ENCODE peak calls at places on chromosomes 12 and 14, in four cellular contexts. L, M, H and D are unnamed samples.

GRCh38 chr12:1328385-1328784 is 266.0 kb downstream of the FBXL14 start:
- DNase-seq in M (no peak), L (no peak), H (no peak), D (no peak)

GRCh38 chr12:56645201-56645716 is 525 bp downstream of the ATP5F1B start:
- DNase-seq in L (no peak), M (peak), H (no peak), D (no peak)

GRCh38 chr12:88946377-88946997 is 366.2 kb upstream of the KITLG start:
- DNase-seq in H (no peak), M (peak), L (no peak), D (no peak)

GRCh38 chr12:116818948-116819832 is 62.1 kb downstream of the HRK start:
- DNase-seq in H (peak), M (peak), L (peak), D (peak)

GRCh38 chr12:109718390-109718789 is 4.8 kb downstream of the FAM222A start:
- DNase-seq in H (no peak), L (no peak), M (no peak), D (no peak)

GRCh38 chr14:99872786-99873440 is 79.7 kb downstream of the EML1 start:
- DNase-seq in M (no peak), H (no peak), L (no peak), D (no peak)

GRCh38 chr14:79278798-79279644 is 932.3 kb downstream of the DIO2 start:
- DNase-seq in M (peak), H (peak), L (peak), D (peak)

GRCh38 chr12:3135522-3136461 is 58.6 kb downstream of the TSPAN9 start:
- DNase-seq in L (peak), H (peak), M (peak), D (peak)

GRCh38 chr14:90491221-90491867 is 94.5 kb downstream of the CALM1 start:
- DNase-seq in L (peak), M (peak), H (no peak), D (peak)

GRCh38 chr12:94126067-94126466 is 22.3 kb upstream of the PLXNC1 start:
- DNase-seq in H (no peak), M (no peak), L (no peak), D (no peak)

GRCh38 chr12:51923506-51924365 is 16.4 kb downstream of the ACVRL1 start:
- DNase-seq in L (no peak), H (peak), M (peak), D (no peak)

GRCh38 chr12:94641283-94641682 is 9.1 kb downstream of the TMCC3 start:
- DNase-seq in H (no peak), M (no peak), L (no peak), D (no peak)

GRCh38 chr12:20127401-20127800 is 240.9 kb upstream of the PDE3A start:
- DNase-seq in H (no peak), L (no peak), M (peak), D (no peak)

GRCh38 chr14:105193916-105194782 is 13.0 kb upstream of the NUDT14 start:
- DNase-seq in H (no peak), M (peak), L (no peak), D (no peak)

GRCh38 chr12:104958946-104959841 is 1.1 kb upstream of the SLC41A2 start:
- DNase-seq in M (peak), H (no peak), L (no peak), D (no peak)

GRCh38 chr12:108565976-108566375 is 3.6 kb downstream of the ISCU start:
- DNase-seq in L (peak), M (peak), H (no peak), D (no peak)

GRCh38 chr12:19316420-19316819 is 122.9 kb upstream of the AEBP2 start:
- DNase-seq in M (peak), H (no peak), L (no peak), D (no peak)

GRCh38 chr12:47868041-47868440 is 36.8 kb downstream of the VDR start:
- DNase-seq in L (no peak), H (no peak), M (no peak), D (no peak)

GRCh38 chr14:63726499-63726898 is 1.4 kb downstream of the SGPP1 start:
- DNase-seq in L (no peak), M (no peak), H (no peak), D (no peak)

GRCh38 chr14:54567224-54567633 is 301 bp downstream of the SAMD4A start:
- DNase-seq in H (peak), M (peak), L (peak), D (no peak)

GRCh38 chr14:29282169-29282568 is 515.6 kb downstream of the FOXG1 start:
- DNase-seq in L (no peak), M (no peak), H (no peak), D (peak)

GRCh38 chr14:56855891-56856461 is 45.7 kb upstream of the OTX2 start:
- DNase-seq in M (no peak), H (no peak), L (no peak), D (no peak)

GRCh38 chr12:79331870-79332269 is 358.9 kb downstream of the PAWR start:
- DNase-seq in M (peak), L (no peak), H (no peak), D (no peak)

GRCh38 chr14:43541356-43541755 is 965.7 kb downstream of the FSCB start:
- DNase-seq in H (no peak), M (no peak), L (no peak), D (no peak)

GRCh38 chr14:43535231-43535838 is 971.7 kb downstream of the FSCB start:
- DNase-seq in M (no peak), H (no peak), L (no peak), D (no peak)

GRCh38 chr14:43539210-43539609 is 967.9 kb downstream of the FSCB start:
- DNase-seq in H (no peak), M (peak), L (no peak), D (no peak)

GRCh38 chr14:43540948-43541347 is 966.1 kb downstream of the FSCB start:
- DNase-seq in L (no peak), H (peak), M (no peak), D (no peak)
- TF ChIP-seq CTCF in L (no peak), H (peak), M (no peak), D (no peak)

DNA sequence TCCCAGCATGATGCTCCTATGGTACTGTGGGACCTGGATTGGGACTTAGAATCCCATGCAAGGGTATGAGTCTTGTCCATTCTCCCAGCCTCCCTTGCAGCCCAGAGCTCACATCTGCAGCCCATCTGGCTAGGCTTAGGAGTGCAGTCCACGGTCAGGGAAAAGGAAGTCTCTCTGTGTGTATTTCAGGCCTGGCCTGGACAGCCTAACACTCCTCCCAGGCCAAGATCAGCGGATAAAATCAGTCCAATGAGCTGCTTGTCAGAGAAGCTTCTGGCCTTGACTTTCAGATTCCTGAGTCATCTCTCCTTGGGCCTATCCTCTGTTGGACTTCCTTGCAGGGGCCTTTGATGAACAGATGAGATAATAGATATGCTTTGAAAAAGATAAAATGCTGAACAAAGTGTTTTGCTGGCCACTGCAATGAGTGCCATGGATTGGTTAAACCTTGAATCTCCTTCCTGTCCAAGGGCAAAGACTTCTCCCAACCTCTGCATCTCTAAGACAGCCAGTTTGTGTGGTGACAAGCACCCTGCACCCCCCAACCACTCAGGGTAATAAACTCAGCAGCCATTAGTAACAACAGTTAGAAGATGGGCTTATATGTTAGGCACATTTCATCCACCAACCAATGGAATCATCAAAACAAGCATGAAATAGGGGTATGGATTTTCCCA is 412.8 kb upstream of the TBX3 start:
- DNase-seq in M (peak), H (no peak), L (no peak), D (peak)
- H3K27ac ChIP-seq in M (no peak), H (no peak), L (no peak), D (no peak)

GRCh38 chr14:23345987-23346692 is 6.5 kb downstream of the SLC22A17 start:
- DNase-seq in L (no peak), H (peak), M (no peak), D (no peak)
- TF ChIP-seq CTCF in L (no peak), H (peak), M (no peak), D (no peak)

GRCh38 chr14:52919971-52920370 is 30.9 kb downstream of the FERMT2 start:
- DNase-seq in M (peak), L (no peak), H (no peak), D (no peak)
- H3K27ac ChIP-seq in M (no peak), L (no peak), H (no peak), D (peak)

DNA sequence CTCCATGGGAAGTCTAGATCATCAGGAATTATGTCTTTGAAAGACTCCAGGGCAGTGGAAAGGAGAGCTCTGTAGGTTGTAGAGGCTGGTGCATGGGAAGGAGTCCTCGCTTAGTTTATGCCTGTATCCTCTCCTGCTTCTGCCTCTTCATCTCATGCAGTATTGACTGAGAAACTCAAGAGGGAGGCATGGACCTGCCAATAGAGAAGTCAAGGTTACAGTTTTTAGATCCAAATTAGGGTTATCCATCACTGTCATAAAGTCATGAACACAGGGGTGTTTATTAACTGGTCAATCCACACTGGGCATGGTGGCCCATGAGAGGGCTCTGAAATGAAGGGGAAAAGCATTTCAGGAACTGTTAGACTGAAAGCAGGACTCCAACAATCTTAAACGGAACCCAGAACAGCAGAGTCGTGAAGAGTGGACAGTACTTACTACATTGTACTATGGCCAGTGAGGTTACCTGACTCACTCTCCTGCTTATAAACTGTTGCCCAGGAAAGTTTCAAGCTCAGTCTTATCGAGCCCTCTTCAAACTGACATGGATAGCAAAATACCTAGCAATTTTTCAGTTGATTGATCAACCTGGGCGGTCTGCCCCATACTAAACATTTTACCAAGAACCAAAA is 30.1 kb upstream of the DHRS7 start:
- DNase-seq in L (no peak), H (no peak), M (no peak), D (no peak)
- TF ChIP-seq CTCF in L (no peak), H (peak), M (no peak), D (no peak)

GRCh38 chr14:77593501-77593911 is 22.9 kb downstream of the SPTLC2 start:
- DNase-seq in M (peak), L (no peak), H (no peak), D (no peak)
- H3K27ac ChIP-seq in M (no peak), L (no peak), H (no peak), D (peak)

GRCh38 chr14:23005861-23006534 is 3.9 kb downstream of the C14orf93 start:
- DNase-seq in L (no peak), M (no peak), H (no peak), D (no peak)

GRCh38 chr14:23008836-23009235 is 1.1 kb downstream of the C14orf93 start:
- DNase-seq in M (no peak), L (no peak), H (no peak), D (no peak)

GRCh38 chr14:23005451-23005850 is 4.5 kb downstream of the C14orf93 start:
- DNase-seq in L (no peak), M (no peak), H (no peak), D (no peak)

GRCh38 chr14:23009483-23009938 is 432 bp downstream of the C14orf93 start:
- DNase-seq in M (no peak), L (no peak), H (no peak), D (no peak)

DNA sequence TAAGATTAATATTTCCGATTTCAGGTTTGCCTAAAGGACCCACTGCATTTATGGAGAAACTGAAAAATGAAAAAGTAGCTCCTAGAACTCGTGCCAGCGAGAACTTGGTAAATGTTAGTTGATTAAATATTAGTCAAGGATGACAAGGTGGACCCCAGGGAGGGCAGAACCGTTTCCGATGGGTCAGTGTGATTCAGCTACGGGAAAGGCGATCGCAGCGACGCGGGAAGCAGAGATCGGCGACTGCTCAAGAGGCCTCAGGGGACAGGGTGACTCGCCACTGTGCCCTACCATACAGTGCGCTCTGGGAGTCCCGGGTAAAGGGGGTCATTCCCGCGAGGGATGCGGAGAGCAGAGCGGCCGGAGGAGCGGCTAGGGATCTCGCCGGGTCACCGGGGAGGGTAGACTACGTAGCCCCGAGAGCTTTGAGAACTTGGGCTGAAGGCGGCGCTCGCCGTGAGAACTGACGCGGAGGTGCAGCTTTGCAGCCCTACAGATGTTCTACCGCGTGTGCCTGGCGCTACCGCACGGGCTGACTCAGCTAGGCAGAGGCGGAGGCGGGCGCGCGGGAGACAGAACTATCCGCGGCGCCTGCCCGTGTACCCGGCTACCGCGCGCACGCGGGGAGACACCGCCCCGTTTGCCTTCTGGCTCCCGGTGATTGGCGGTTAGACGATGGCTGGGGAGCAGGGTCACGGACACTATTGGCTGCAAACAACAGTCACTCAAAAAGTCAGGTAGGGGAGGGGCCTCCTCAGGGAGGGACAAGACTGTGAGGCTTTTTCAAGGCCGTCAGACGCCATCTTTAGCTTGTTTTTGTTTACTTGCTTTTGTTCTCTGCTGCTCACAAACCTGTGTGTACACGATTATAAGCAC is 3.2 kb downstream of the C14orf93 start:
- DNase-seq in M (peak), L (peak), H (peak), D (peak)
- TF ChIP-seq CTCF in M (peak), L (no peak), H (peak), D (peak)